ENCODE peak calls at places on chromosome 1, in five cellular contexts. S is fibroblast of lung; F is pancreas; Y is activated T-helper 1 cell treated with anti-CD3 and anti-CD28 coated beads, Interleukin-12 subunit alpha, Interleukin-12 subunit beta, Interleukin-2, Interleukin-4 antibody, amounts not matched to agents 30 ng/mL and 10 ng/mL and 1 ng/mL, durations not matched to agents 14 hours and 24 hours and 36 hours; Z is HCEC 1CT. X is an unnamed sample.

GRCh38 chr1:224106568-224107281 is 7.2 kb upstream of the FBXO28 start:
- DNase-seq in Y (no peak), S (peak), F (peak), Z (peak), X (peak)

GRCh38 chr1:23081376-23081775 is 62.1 kb downstream of the KDM1A start:
- DNase-seq in Y (no peak), F (no peak), S (no peak), Z (no peak), X (no peak)

GRCh38 chr1:104197516-104197915 is 447.8 kb downstream of the AMY1C start:
- DNase-seq in Y (no peak), S (no peak), Z (no peak), F (no peak), X (no peak)

GRCh38 chr1:163813251-163813650 is 491.5 kb downstream of the NUF2 start:
- DNase-seq in F (no peak), Y (no peak), S (no peak), Z (peak), X (no peak)

GRCh38 chr1:94302497-94302896 is 65.1 kb upstream of the ARHGAP29 start:
- DNase-seq in F (no peak), Y (no peak), Z (no peak), S (no peak), X (no peak)

GRCh38 chr1:91754348-91754747 is 131.6 kb downstream of the TGFBR3 start:
- DNase-seq in Y (no peak), Z (peak), S (peak), F (no peak), X (no peak)

GRCh38 chr1:28594661-28595411 is 2.8 kb downstream of the RAB42 start:
- DNase-seq in S (no peak), Y (no peak), Z (no peak), F (no peak), X (no peak)

GRCh38 chr1:92784639-92785500 is at the start of gene EVI5:
- DNase-seq in Y (peak), S (peak), Z (peak), F (peak), X (peak)

GRCh38 chr1:40182956-40183710 is 21.9 kb downstream of the RLF start:
- DNase-seq in Y (no peak), F (no peak), S (peak), Z (peak), X (no peak)

X was measured in prostate gland.